ENCODE peak calls at places on chromosomes 3 and 15, in five cellular contexts. One of them, this sample, is unnamed.
A peak's percentile ranks its signal among the peaks of the same experiment; 100 is the strongest.

GRCh38 chr15:38054488-38054887 is 120.0 kb downstream of the TMCO5A start:
- DNase-seq in K562: no peak
- DNase-seq in MM.1S: no peak
- DNase-seq in adrenal gland: no peak
- DNase-seq in right lobe of liver: no peak
- DNase-seq in this sample: no peak

GRCh38 chr3:194259982-194260856 is 90.9 kb downstream of the CPN2 start:
- DNase-seq in K562: no peak
- DNase-seq in MM.1S: no peak
- DNase-seq in adrenal gland: peak; percentile 53
- DNase-seq in right lobe of liver: peak; percentile 34
- DNase-seq in this sample: no peak

GRCh38 chr3:58073315-58074125 is 65.3 kb downstream of the FLNB start:
- DNase-seq in K562: no peak
- DNase-seq in MM.1S: no peak
- DNase-seq in adrenal gland: peak; percentile 18
- DNase-seq in right lobe of liver: no peak
- DNase-seq in this sample: no peak

GRCh38 chr15:70447927-70448698 is 315.2 kb downstream of the UACA start:
- DNase-seq in K562: peak; percentile 80
- DNase-seq in MM.1S: no peak
- DNase-seq in adrenal gland: no peak
- DNase-seq in right lobe of liver: no peak
- DNase-seq in this sample: no peak

GRCh38 chr3:184325715-184326114 is 11.3 kb downstream of the EIF4G1 start:
- DNase-seq in K562: no peak
- DNase-seq in MM.1S: no peak
- DNase-seq in adrenal gland: no peak
- DNase-seq in right lobe of liver: no peak
- DNase-seq in this sample: no peak

GRCh38 chr3:58874248-58874741 is 175.5 kb downstream of the CFAP20DC start:
- DNase-seq in K562: no peak
- DNase-seq in MM.1S: no peak
- DNase-seq in adrenal gland: no peak
- DNase-seq in right lobe of liver: no peak
- DNase-seq in this sample: no peak

GRCh38 chr15:30924353-30924752 is 20.6 kb downstream of the FAN1 start:
- DNase-seq in K562: no peak
- DNase-seq in MM.1S: no peak
- DNase-seq in adrenal gland: no peak
- DNase-seq in right lobe of liver: no peak
- DNase-seq in this sample: no peak

GRCh38 chr3:136146981-136147729 is 49.0 kb downstream of the MSL2 start:
- DNase-seq in K562: no peak
- DNase-seq in MM.1S: no peak
- DNase-seq in adrenal gland: no peak
- DNase-seq in right lobe of liver: no peak
- DNase-seq in this sample: no peak

GRCh38 chr15:95995375-95996168 is 334.9 kb upstream of the NR2F2 start:
- DNase-seq in K562: no peak
- DNase-seq in MM.1S: no peak
- DNase-seq in adrenal gland: no peak
- DNase-seq in right lobe of liver: no peak
- DNase-seq in this sample: no peak

GRCh38 chr3:194279701-194280360 is 71.3 kb downstream of the CPN2 start:
- DNase-seq in K562: no peak
- DNase-seq in MM.1S: no peak
- DNase-seq in adrenal gland: peak; percentile 41
- DNase-seq in right lobe of liver: no peak
- DNase-seq in this sample: peak; percentile 9

GRCh38 chr3:64443553-64444331 is 218.5 kb upstream of the PRICKLE2 start:
- DNase-seq in K562: no peak
- DNase-seq in MM.1S: no peak
- DNase-seq in adrenal gland: no peak
- DNase-seq in right lobe of liver: no peak
- DNase-seq in this sample: no peak

GRCh38 chr3:90011136-90011535 is 903.7 kb downstream of the EPHA3 start:
- DNase-seq in K562: no peak
- DNase-seq in MM.1S: no peak
- DNase-seq in adrenal gland: no peak
- DNase-seq in right lobe of liver: no peak
- DNase-seq in this sample: no peak

GRCh38 chr3:72078661-72079368 is 293.9 kb upstream of the PROK2 start:
- DNase-seq in K562: no peak
- DNase-seq in MM.1S: peak; percentile 37
- DNase-seq in adrenal gland: no peak
- DNase-seq in right lobe of liver: no peak
- DNase-seq in this sample: no peak

GRCh38 chr15:101162701-101163483 is 89.0 kb downstream of the CHSY1 start:
- DNase-seq in K562: no peak
- DNase-seq in MM.1S: no peak
- DNase-seq in adrenal gland: peak; percentile 79
- DNase-seq in right lobe of liver: no peak
- DNase-seq in this sample: no peak

GRCh38 chr3:95354494-95354893 is 1291.6 kb downstream of the NSUN3 start:
- DNase-seq in K562: no peak
- DNase-seq in MM.1S: no peak
- DNase-seq in adrenal gland: no peak
- DNase-seq in right lobe of liver: no peak
- DNase-seq in this sample: no peak

GRCh38 chr3:58222161-58222724 is 11.5 kb upstream of the DNASE1L3 start:
- DNase-seq in K562: no peak
- DNase-seq in MM.1S: no peak
- DNase-seq in adrenal gland: no peak
- DNase-seq in right lobe of liver: peak; percentile 17
- DNase-seq in this sample: peak; percentile 88

GRCh38 chr3:12370758-12371157 is 81.9 kb downstream of the PPARG start:
- DNase-seq in K562: no peak
- DNase-seq in MM.1S: no peak
- DNase-seq in adrenal gland: no peak
- DNase-seq in right lobe of liver: no peak
- DNase-seq in this sample: no peak

GRCh38 chr15:50241684-50242450 is 23.7 kb downstream of the HDC start:
- DNase-seq in K562: no peak
- DNase-seq in MM.1S: no peak
- DNase-seq in adrenal gland: no peak
- DNase-seq in right lobe of liver: no peak
- DNase-seq in this sample: no peak

GRCh38 chr3:112303811-112304325 is 9.9 kb upstream of the SLC9C1 start:
- DNase-seq in K562: no peak
- DNase-seq in MM.1S: peak; percentile 40
- DNase-seq in adrenal gland: peak; percentile 56
- DNase-seq in right lobe of liver: no peak
- DNase-seq in this sample: no peak

GRCh38 chr3:131047582-131047981 is 20.9 kb downstream of the NEK11 start:
- DNase-seq in K562: no peak
- DNase-seq in MM.1S: peak; percentile 82
- DNase-seq in adrenal gland: no peak
- DNase-seq in right lobe of liver: no peak
- DNase-seq in this sample: peak; percentile 39

GRCh38 chr3:141346839-141347238 is 21.5 kb upstream of the ZBTB38 start:
- DNase-seq in K562: no peak
- DNase-seq in MM.1S: no peak
- DNase-seq in adrenal gland: no peak
- DNase-seq in right lobe of liver: no peak
- DNase-seq in this sample: no peak

GRCh38 chr3:71089271-71089670 is 494.3 kb downstream of the FOXP1 start:
- DNase-seq in K562: no peak
- DNase-seq in MM.1S: no peak
- DNase-seq in adrenal gland: no peak
- DNase-seq in right lobe of liver: no peak
- DNase-seq in this sample: no peak

GRCh38 chr3:45280227-45280626 is 54.1 kb upstream of the TMEM158 start:
- DNase-seq in K562: no peak
- DNase-seq in MM.1S: no peak
- DNase-seq in adrenal gland: no peak
- DNase-seq in right lobe of liver: no peak
- DNase-seq in this sample: no peak

GRCh38 chr15:69117431-69117841 is 43.0 kb upstream of the GLCE start:
- DNase-seq in K562: no peak
- DNase-seq in MM.1S: no peak
- DNase-seq in adrenal gland: no peak
- DNase-seq in right lobe of liver: no peak
- DNase-seq in this sample: peak; percentile 46

GRCh38 chr3:60246361-60246760 is 1004.9 kb downstream of the FHIT start:
- DNase-seq in K562: no peak
- DNase-seq in MM.1S: no peak
- DNase-seq in adrenal gland: no peak
- DNase-seq in right lobe of liver: no peak
- DNase-seq in this sample: no peak

GRCh38 chr3:69250014-69250413 is 127.6 kb upstream of the LMOD3 start:
- DNase-seq in K562: peak; percentile 5
- DNase-seq in MM.1S: no peak
- DNase-seq in adrenal gland: no peak
- DNase-seq in right lobe of liver: peak; percentile 85
- DNase-seq in this sample: peak; percentile 86

GRCh38 chr3:36792342-36792741 is 28.0 kb upstream of the DCLK3 start:
- DNase-seq in K562: peak; percentile 61
- DNase-seq in MM.1S: peak; percentile 26
- DNase-seq in adrenal gland: no peak
- DNase-seq in right lobe of liver: no peak
- DNase-seq in this sample: no peak

GRCh38 chr15:59294574-59294960 is 78.1 kb downstream of the MYO1E start:
- DNase-seq in K562: no peak
- DNase-seq in MM.1S: no peak
- DNase-seq in adrenal gland: no peak
- DNase-seq in right lobe of liver: no peak
- DNase-seq in this sample: no peak

GRCh38 chr3:131704084-131704483 is 201.3 kb upstream of the MRPL3 start:
- DNase-seq in K562: no peak
- DNase-seq in MM.1S: no peak
- DNase-seq in adrenal gland: no peak
- DNase-seq in right lobe of liver: no peak
- DNase-seq in this sample: no peak

GRCh38 chr3:185716436-185717090 is 108.3 kb downstream of the IGF2BP2 start:
- DNase-seq in K562: no peak
- DNase-seq in MM.1S: no peak
- DNase-seq in adrenal gland: no peak
- DNase-seq in right lobe of liver: no peak
- DNase-seq in this sample: no peak

GRCh38 chr15:89200182-89200581 is 21.2 kb downstream of the RLBP1 start:
- DNase-seq in K562: no peak
- DNase-seq in MM.1S: no peak
- DNase-seq in adrenal gland: no peak
- DNase-seq in right lobe of liver: no peak
- DNase-seq in this sample: no peak
- TF ChIP-seq CTCF in K562: no peak
- TF ChIP-seq CTCF in MM.1S: no peak
- TF ChIP-seq CTCF in adrenal gland: no peak
- TF ChIP-seq CTCF in right lobe of liver: no peak
- TF ChIP-seq CTCF in this sample: no peak

DNA sequence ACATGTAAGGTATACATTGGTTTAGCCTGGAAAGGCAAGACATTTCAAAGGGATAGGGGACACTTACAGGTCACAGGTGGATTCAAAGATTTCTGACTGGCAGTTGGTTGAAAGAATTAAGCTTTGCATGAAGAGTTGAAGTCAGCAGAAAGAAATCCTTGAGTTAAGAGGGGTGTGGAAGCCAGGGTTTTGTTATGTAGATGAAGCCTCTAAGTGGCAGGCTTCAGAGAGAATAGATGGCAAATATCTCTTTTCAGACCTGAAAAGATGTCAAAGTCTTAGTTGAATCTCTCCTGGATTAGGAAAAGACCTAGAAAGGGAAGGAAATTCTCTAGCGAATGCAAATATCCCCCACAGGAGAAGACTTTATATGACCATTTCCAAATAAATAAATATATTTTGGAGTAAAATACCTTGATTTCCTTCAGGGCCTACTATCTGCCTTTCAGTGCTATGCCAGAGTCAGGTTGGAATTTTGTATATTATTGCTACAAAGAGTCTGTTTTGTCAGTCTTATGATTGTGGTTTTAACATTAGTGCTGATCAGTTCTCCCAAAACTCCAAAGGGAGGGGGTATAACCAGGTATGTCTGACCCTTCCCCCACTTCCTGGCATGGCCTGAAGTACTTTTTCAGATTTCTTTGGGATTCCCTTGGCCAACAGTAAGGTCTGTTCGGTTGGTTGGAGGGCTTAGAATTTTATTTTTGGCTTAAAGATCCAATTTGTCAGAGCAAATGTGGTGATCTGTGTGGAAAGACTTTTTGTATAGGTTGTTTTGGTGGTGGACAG is 286.4 kb downstream of the LRTM1 start:
- DNase-seq in K562: no peak
- DNase-seq in MM.1S: no peak
- DNase-seq in adrenal gland: no peak
- DNase-seq in right lobe of liver: no peak
- DNase-seq in this sample: no peak
- H3K4me3 ChIP-seq in K562: no peak overlapping the region
- H3K4me3 ChIP-seq in MM.1S: no peak overlapping the region
- H3K4me3 ChIP-seq in adrenal gland: no peak overlapping the region
- H3K4me3 ChIP-seq in right lobe of liver: no peak overlapping the region
- H3K4me3 ChIP-seq in this sample: no peak overlapping the region

DNA sequence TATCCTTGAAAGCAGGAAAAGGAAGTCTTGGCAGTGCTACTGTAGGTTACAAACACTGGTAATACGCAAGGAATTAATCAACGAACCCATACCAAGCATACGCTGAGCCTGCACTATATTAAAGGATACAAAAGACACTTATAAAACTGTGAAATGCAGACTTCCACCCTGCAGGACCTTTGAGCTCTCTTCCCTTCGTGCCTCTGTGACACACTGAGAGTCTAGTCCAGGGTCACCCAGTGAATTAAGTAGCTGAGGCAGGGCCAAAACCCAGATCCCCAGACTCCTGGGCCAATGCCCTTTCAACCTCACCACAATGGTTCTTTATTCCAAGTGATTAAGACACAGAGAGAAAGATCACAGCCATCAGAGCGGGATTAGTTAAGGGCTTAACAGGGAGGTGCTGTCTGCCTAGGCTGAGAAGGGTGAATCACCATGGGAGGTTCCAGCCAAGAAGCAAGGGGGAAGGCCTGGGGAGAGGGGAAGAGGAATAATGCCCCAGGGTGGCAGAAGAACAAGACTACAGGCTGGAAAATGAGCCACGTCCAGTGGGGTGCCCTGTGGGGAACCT is 6.8 kb downstream of the ANXA2 start:
- DNase-seq in K562: no peak
- DNase-seq in MM.1S: no peak
- DNase-seq in adrenal gland: peak; percentile 83
- DNase-seq in right lobe of liver: no peak
- DNase-seq in this sample: peak; percentile 39
- H3K4me1 ChIP-seq in K562: peaks cover 11% of the 10 kb centered on the region
- H3K4me1 ChIP-seq in MM.1S: peaks cover 9% of the 10 kb centered on the region
- H3K4me1 ChIP-seq in adrenal gland: peaks cover 58% of the 10 kb centered on the region
- H3K4me1 ChIP-seq in right lobe of liver: peaks cover 21% of the 10 kb centered on the region
- H3K4me1 ChIP-seq in this sample: peaks cover 90% of the 10 kb centered on the region

DNA sequence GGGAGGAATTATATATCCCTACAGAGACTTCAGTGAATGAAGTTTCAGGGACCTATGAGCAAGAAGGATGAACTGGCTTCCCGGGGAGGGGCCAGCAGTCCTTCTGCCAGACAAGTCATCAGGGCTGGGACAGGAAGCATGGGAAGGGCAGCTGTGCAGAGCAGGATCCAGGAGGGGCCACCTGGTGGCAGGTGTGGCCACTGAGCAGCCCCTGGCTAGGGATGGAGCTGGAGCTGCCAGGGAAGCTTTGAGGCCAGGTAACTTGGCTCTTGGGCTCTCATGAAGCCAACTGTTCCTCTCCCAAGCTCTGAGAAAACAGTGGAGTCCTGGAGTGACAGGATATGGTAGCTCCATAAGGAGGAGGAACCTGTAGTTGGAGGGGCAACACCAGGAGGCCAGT is 132.6 kb downstream of the APBA2 start:
- DNase-seq in K562: no peak
- DNase-seq in MM.1S: no peak
- DNase-seq in adrenal gland: peak; percentile 25
- DNase-seq in right lobe of liver: no peak
- DNase-seq in this sample: peak; percentile 35
- TF ChIP-seq CTCF in K562: no peak
- TF ChIP-seq CTCF in MM.1S: no peak
- TF ChIP-seq CTCF in adrenal gland: no peak
- TF ChIP-seq CTCF in right lobe of liver: no peak
- TF ChIP-seq CTCF in this sample: peak; percentile 48

This sample was measured in Caco-2.